ENCODE peak calls at places on chromosomes 16 and 17, in seven cellular contexts. One of them, this sample, is unnamed.

GRCh38 chr17:72049914-72050313 is 70.9 kb upstream of the SOX9 start:
- DNase-seq in DND-41: no peak
- DNase-seq in LNCaP clone FGC: no peak
- DNase-seq in tibial artery: no peak
- DNase-seq in fibroblast of lung: no peak
- DNase-seq in AG04449: no peak
- DNase-seq in cardiac muscle cell: no peak
- DNase-seq in this sample: no peak

GRCh38 chr16:53619247-53619646 is 84.4 kb downstream of the RPGRIP1L start:
- DNase-seq in DND-41: no peak
- DNase-seq in LNCaP clone FGC: no peak
- DNase-seq in tibial artery: no peak
- DNase-seq in fibroblast of lung: no peak
- DNase-seq in AG04449: no peak
- DNase-seq in cardiac muscle cell: no peak
- DNase-seq in this sample: no peak

GRCh38 chr17:44359458-44360143 is 4.1 kb downstream of the FAM171A2 start:
- DNase-seq in DND-41: no peak
- DNase-seq in LNCaP clone FGC: no peak
- DNase-seq in tibial artery: no peak
- DNase-seq in fibroblast of lung: no peak
- DNase-seq in AG04449: no peak
- DNase-seq in cardiac muscle cell: no peak
- DNase-seq in this sample: no peak

GRCh38 chr16:88999457-89000206 is 22.6 kb upstream of the CBFA2T3 start:
- DNase-seq in DND-41: no peak
- DNase-seq in LNCaP clone FGC: no peak
- DNase-seq in tibial artery: no peak
- DNase-seq in fibroblast of lung: no peak
- DNase-seq in AG04449: no peak
- DNase-seq in cardiac muscle cell: peak
- DNase-seq in this sample: no peak

GRCh38 chr16:81128726-81129524 is 32.7 kb upstream of the GCSH start:
- DNase-seq in DND-41: no peak
- DNase-seq in LNCaP clone FGC: no peak
- DNase-seq in tibial artery: no peak
- DNase-seq in fibroblast of lung: no peak
- DNase-seq in AG04449: no peak
- DNase-seq in cardiac muscle cell: no peak
- DNase-seq in this sample: no peak

GRCh38 chr16:31273676-31274075 is 13.9 kb downstream of the ITGAM start:
- DNase-seq in DND-41: no peak
- DNase-seq in LNCaP clone FGC: no peak
- DNase-seq in tibial artery: no peak
- DNase-seq in fibroblast of lung: no peak
- DNase-seq in AG04449: no peak
- DNase-seq in cardiac muscle cell: no peak
- DNase-seq in this sample: no peak

GRCh38 chr16:9099131-9099625 is 7.7 kb downstream of the HAPSTR1 start:
- DNase-seq in DND-41: no peak
- DNase-seq in LNCaP clone FGC: no peak
- DNase-seq in tibial artery: no peak
- DNase-seq in fibroblast of lung: no peak
- DNase-seq in AG04449: no peak
- DNase-seq in cardiac muscle cell: no peak
- DNase-seq in this sample: no peak

GRCh38 chr16:30464078-30464477 is 8.5 kb upstream of the ITGAL start:
- DNase-seq in DND-41: no peak
- DNase-seq in LNCaP clone FGC: no peak
- DNase-seq in tibial artery: no peak
- DNase-seq in fibroblast of lung: no peak
- DNase-seq in AG04449: no peak
- DNase-seq in cardiac muscle cell: no peak
- DNase-seq in this sample: no peak

GRCh38 chr16:66568355-66568754 is 2.1 kb downstream of the CMTM1 start:
- DNase-seq in DND-41: no peak
- DNase-seq in LNCaP clone FGC: no peak
- DNase-seq in tibial artery: no peak
- DNase-seq in fibroblast of lung: peak
- DNase-seq in AG04449: no peak
- DNase-seq in cardiac muscle cell: no peak
- DNase-seq in this sample: no peak

GRCh38 chr17:4319221-4319620 is 47.3 kb downstream of the UBE2G1 start:
- DNase-seq in DND-41: no peak
- DNase-seq in LNCaP clone FGC: no peak
- DNase-seq in tibial artery: no peak
- DNase-seq in fibroblast of lung: no peak
- DNase-seq in AG04449: no peak
- DNase-seq in cardiac muscle cell: no peak
- DNase-seq in this sample: no peak

GRCh38 chr17:30570596-30571265 is 93.5 kb downstream of the GOSR1 start:
- DNase-seq in DND-41: no peak
- DNase-seq in LNCaP clone FGC: no peak
- DNase-seq in tibial artery: no peak
- DNase-seq in fibroblast of lung: no peak
- DNase-seq in AG04449: no peak
- DNase-seq in cardiac muscle cell: no peak
- DNase-seq in this sample: no peak

GRCh38 chr16:68257906-68258800 is 6.2 kb upstream of the SLC7A6 start:
- DNase-seq in DND-41: no peak
- DNase-seq in LNCaP clone FGC: no peak
- DNase-seq in tibial artery: no peak
- DNase-seq in fibroblast of lung: peak
- DNase-seq in AG04449: peak
- DNase-seq in cardiac muscle cell: no peak
- DNase-seq in this sample: peak

GRCh38 chr17:55321507-55322064 is 56.8 kb downstream of the HLF start:
- DNase-seq in DND-41: no peak
- DNase-seq in LNCaP clone FGC: no peak
- DNase-seq in tibial artery: no peak
- DNase-seq in fibroblast of lung: no peak
- DNase-seq in AG04449: no peak
- DNase-seq in cardiac muscle cell: no peak
- DNase-seq in this sample: no peak

GRCh38 chr17:38349097-38349904 is 2.3 kb upstream of the SOCS7 start:
- DNase-seq in DND-41: peak
- DNase-seq in LNCaP clone FGC: peak
- DNase-seq in tibial artery: peak
- DNase-seq in fibroblast of lung: peak
- DNase-seq in AG04449: peak
- DNase-seq in cardiac muscle cell: peak
- DNase-seq in this sample: peak

GRCh38 chr17:81396722-81397313 is 1.6 kb downstream of the BAHCC1 start:
- DNase-seq in DND-41: peak
- DNase-seq in LNCaP clone FGC: no peak
- DNase-seq in tibial artery: no peak
- DNase-seq in fibroblast of lung: peak
- DNase-seq in AG04449: no peak
- DNase-seq in cardiac muscle cell: peak
- DNase-seq in this sample: no peak

GRCh38 chr16:78505544-78506371 is 406.3 kb downstream of the WWOX start:
- DNase-seq in DND-41: no peak
- DNase-seq in LNCaP clone FGC: no peak
- DNase-seq in tibial artery: peak
- DNase-seq in fibroblast of lung: peak
- DNase-seq in AG04449: no peak
- DNase-seq in cardiac muscle cell: peak
- DNase-seq in this sample: no peak

GRCh38 chr17:33696102-33696501 is 403.0 kb upstream of the ASIC2 start:
- DNase-seq in DND-41: no peak
- DNase-seq in LNCaP clone FGC: no peak
- DNase-seq in tibial artery: no peak
- DNase-seq in fibroblast of lung: no peak
- DNase-seq in AG04449: no peak
- DNase-seq in cardiac muscle cell: no peak
- DNase-seq in this sample: no peak

GRCh38 chr16:58501242-58502131 is 1.5 kb downstream of the NDRG4 start:
- DNase-seq in DND-41: no peak
- DNase-seq in LNCaP clone FGC: no peak
- DNase-seq in tibial artery: no peak
- DNase-seq in fibroblast of lung: no peak
- DNase-seq in AG04449: no peak
- DNase-seq in cardiac muscle cell: no peak
- DNase-seq in this sample: no peak

GRCh38 chr16:20383106-20384029 is 21.2 kb downstream of the PDILT start:
- DNase-seq in DND-41: peak
- DNase-seq in LNCaP clone FGC: peak
- DNase-seq in tibial artery: peak
- DNase-seq in fibroblast of lung: peak
- DNase-seq in AG04449: peak
- DNase-seq in cardiac muscle cell: peak
- DNase-seq in this sample: peak

GRCh38 chr17:46154151-46154816 is 38.9 kb downstream of the KANSL1 start:
- DNase-seq in DND-41: peak
- DNase-seq in LNCaP clone FGC: no peak
- DNase-seq in tibial artery: no peak
- DNase-seq in fibroblast of lung: no peak
- DNase-seq in AG04449: no peak
- DNase-seq in cardiac muscle cell: no peak
- DNase-seq in this sample: no peak

GRCh38 chr17:67322039-67322787 is 44.2 kb downstream of the PSMD12 start:
- DNase-seq in DND-41: no peak
- DNase-seq in LNCaP clone FGC: no peak
- DNase-seq in tibial artery: no peak
- DNase-seq in fibroblast of lung: no peak
- DNase-seq in AG04449: no peak
- DNase-seq in cardiac muscle cell: no peak
- DNase-seq in this sample: peak
- H3K4me3 ChIP-seq in DND-41: no peak
- H3K4me3 ChIP-seq in LNCaP clone FGC: no peak
- H3K4me3 ChIP-seq in tibial artery: no peak
- H3K4me3 ChIP-seq in fibroblast of lung: no peak
- H3K4me3 ChIP-seq in AG04449: no peak
- H3K4me3 ChIP-seq in cardiac muscle cell: no peak
- H3K4me3 ChIP-seq in this sample: no peak

DNA sequence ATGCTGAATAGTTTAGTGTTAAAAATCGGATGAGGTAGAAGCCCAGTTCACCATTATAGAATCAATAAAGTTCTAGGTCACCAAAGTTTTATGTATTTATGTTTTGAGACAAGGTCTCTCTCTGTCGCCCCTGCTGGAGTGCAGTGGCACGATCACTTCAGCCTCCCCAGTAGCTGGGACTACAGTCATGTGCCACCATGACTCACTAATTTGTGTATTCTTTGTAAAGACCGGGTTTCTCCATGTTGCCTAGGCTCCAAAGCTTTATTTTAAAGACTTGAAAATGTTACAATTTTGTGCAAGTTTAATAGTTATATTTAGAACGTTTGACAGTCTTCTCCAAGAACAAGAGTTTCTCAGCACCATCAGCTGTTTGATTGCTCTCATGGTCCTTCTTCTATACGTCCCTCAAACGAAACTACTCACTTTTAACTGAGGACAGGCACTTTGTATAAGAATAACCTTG is 32.1 kb downstream of the NDE1 start:
- DNase-seq in DND-41: no peak
- DNase-seq in LNCaP clone FGC: peak
- DNase-seq in tibial artery: peak
- DNase-seq in fibroblast of lung: peak
- DNase-seq in AG04449: no peak
- DNase-seq in cardiac muscle cell: peak
- DNase-seq in this sample: peak
- TF ChIP-seq CTCF in DND-41: peak
- TF ChIP-seq CTCF in LNCaP clone FGC: peak
- TF ChIP-seq CTCF in tibial artery: peak
- TF ChIP-seq CTCF in fibroblast of lung: peak
- TF ChIP-seq CTCF in AG04449: peak
- TF ChIP-seq CTCF in cardiac muscle cell: peak
- TF ChIP-seq CTCF in this sample: peak

DNA sequence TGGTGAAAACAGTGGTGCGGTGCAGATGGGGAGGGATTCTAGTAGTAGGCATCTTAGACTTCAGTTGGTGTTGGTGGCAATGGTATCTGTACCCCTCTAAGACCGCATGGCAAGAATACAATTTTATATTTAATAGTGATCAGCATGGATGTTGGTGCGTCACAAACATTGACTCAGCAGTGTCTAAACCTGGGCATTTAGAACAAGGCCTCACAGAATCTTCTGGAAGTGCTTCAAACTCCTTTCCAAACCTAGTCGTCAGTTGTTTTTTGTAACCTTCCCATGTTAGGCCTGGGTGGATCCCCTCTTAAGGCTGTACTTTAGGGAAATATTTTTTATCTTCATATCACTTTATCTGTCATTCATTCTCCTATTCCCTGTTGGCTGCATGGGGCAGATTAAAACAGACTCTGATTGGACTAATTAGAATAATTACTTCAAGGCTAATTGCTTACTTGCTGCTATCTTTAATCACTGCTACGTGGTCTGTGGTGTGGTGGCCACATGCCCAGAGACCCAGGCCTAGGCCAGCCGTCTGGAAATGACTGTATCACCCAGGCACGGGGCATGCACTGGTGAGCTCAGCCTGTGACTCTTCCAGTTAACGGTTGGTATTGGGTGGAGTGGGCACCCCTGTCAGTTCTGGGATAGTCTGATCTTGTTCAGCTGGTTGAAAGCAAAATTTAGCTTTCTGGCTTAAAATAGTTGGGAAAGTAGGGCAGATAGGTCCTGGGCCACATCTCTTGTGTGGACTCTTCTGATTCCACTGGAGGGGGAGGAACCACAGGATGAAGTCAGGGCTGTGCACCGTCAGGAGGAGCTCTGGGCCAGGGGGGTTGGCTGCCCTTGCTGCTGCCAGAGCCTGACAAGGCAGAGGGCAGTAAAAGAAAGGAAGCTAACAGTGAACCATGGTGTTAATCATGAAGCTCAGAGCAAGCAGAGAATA is 4.5 kb downstream of the ALKBH5 start:
- DNase-seq in DND-41: no peak
- DNase-seq in LNCaP clone FGC: no peak
- DNase-seq in tibial artery: no peak
- DNase-seq in fibroblast of lung: peak
- DNase-seq in AG04449: no peak
- DNase-seq in cardiac muscle cell: peak
- DNase-seq in this sample: no peak
- H3K4me3 ChIP-seq in DND-41: peak
- H3K4me3 ChIP-seq in LNCaP clone FGC: peak
- H3K4me3 ChIP-seq in tibial artery: peak
- H3K4me3 ChIP-seq in fibroblast of lung: peak
- H3K4me3 ChIP-seq in AG04449: peak
- H3K4me3 ChIP-seq in cardiac muscle cell: peak
- H3K4me3 ChIP-seq in this sample: peak

GRCh38 chr16:29154100-29154499 is 169.2 kb downstream of the LAT start:
- DNase-seq in DND-41: no peak
- DNase-seq in LNCaP clone FGC: no peak
- DNase-seq in tibial artery: peak
- DNase-seq in fibroblast of lung: no peak
- DNase-seq in AG04449: no peak
- DNase-seq in cardiac muscle cell: no peak
- DNase-seq in this sample: no peak

GRCh38 chr16:29151317-29151716 is 166.5 kb downstream of the LAT start:
- DNase-seq in DND-41: no peak
- DNase-seq in LNCaP clone FGC: no peak
- DNase-seq in tibial artery: no peak
- DNase-seq in fibroblast of lung: no peak
- DNase-seq in AG04449: no peak
- DNase-seq in cardiac muscle cell: no peak
- DNase-seq in this sample: no peak

GRCh38 chr16:29147710-29148425 is 163.0 kb downstream of the LAT start:
- DNase-seq in DND-41: no peak
- DNase-seq in LNCaP clone FGC: no peak
- DNase-seq in tibial artery: no peak
- DNase-seq in fibroblast of lung: no peak
- DNase-seq in AG04449: no peak
- DNase-seq in cardiac muscle cell: no peak
- DNase-seq in this sample: no peak

GRCh38 chr16:29146266-29146665 is 161.4 kb downstream of the LAT start:
- DNase-seq in DND-41: no peak
- DNase-seq in LNCaP clone FGC: no peak
- DNase-seq in tibial artery: no peak
- DNase-seq in fibroblast of lung: no peak
- DNase-seq in AG04449: no peak
- DNase-seq in cardiac muscle cell: no peak
- DNase-seq in this sample: no peak

GRCh38 chr16:29148867-29149272 is 164.0 kb downstream of the LAT start:
- DNase-seq in DND-41: peak
- DNase-seq in LNCaP clone FGC: no peak
- DNase-seq in tibial artery: peak
- DNase-seq in fibroblast of lung: no peak
- DNase-seq in AG04449: no peak
- DNase-seq in cardiac muscle cell: no peak
- DNase-seq in this sample: no peak
- TF ChIP-seq CTCF in DND-41: no peak
- TF ChIP-seq CTCF in LNCaP clone FGC: no peak
- TF ChIP-seq CTCF in tibial artery: no peak
- TF ChIP-seq CTCF in fibroblast of lung: no peak
- TF ChIP-seq CTCF in AG04449: no peak
- TF ChIP-seq CTCF in cardiac muscle cell: no peak
- TF ChIP-seq CTCF in this sample: no peak